ENCODE peak calls at places on chromosome 6, in six cellular contexts. Y, H, Z, S, F and Q are unnamed samples.

GRCh38 chr6:137852811-137853210 is 14.2 kb upstream of the TNFAIP3 start:
- DNase-seq in Y (no peak), H (no peak), Z (no peak), S (no peak), F (no peak), Q (no peak)

GRCh38 chr6:165697171-165697570 is 34.1 kb upstream of the PDE10A start:
- DNase-seq in Y (no peak), H (no peak), Z (no peak), S (no peak), F (no peak), Q (no peak)

GRCh38 chr6:52929321-52930164 is 20.0 kb upstream of the GSTA3 start:
- DNase-seq in Y (no peak), H (no peak), Z (peak; percentile 93), S (no peak), F (peak; percentile 80), Q (peak; percentile 81)

GRCh38 chr6:152816055-152816454 is 65.5 kb downstream of the VIP start:
- DNase-seq in Y (no peak), H (no peak), Z (no peak), S (no peak), F (no peak), Q (no peak)

GRCh38 chr6:108250240-108250866 is 10.5 kb downstream of the SNX3 start:
- DNase-seq in Y (peak; percentile 34), H (no peak), Z (peak; percentile 30), S (no peak), F (no peak), Q (peak; percentile 52)

GRCh38 chr6:38034269-38034914 is 214.9 kb downstream of the ZFAND3 start:
- DNase-seq in Y (no peak), H (no peak), Z (peak; percentile 79), S (no peak), F (no peak), Q (peak; percentile 66)

GRCh38 chr6:4941782-4942672 is 61.8 kb downstream of the RPP40 start:
- DNase-seq in Y (no peak), H (no peak), Z (peak; percentile 96), S (no peak), F (no peak), Q (peak; percentile 95)

GRCh38 chr6:117227245-117227962 is 38.0 kb upstream of the VGLL2 start:
- DNase-seq in Y (no peak), H (no peak), Z (no peak), S (no peak), F (no peak), Q (no peak)

GRCh38 chr6:142819603-142820335 is 125.2 kb downstream of the HIVEP2 start:
- DNase-seq in Y (no peak), H (no peak), Z (peak; percentile 65), S (no peak), F (no peak), Q (peak; percentile 71)

GRCh38 chr6:22030730-22031619 is 265.9 kb downstream of the PRL start:
- DNase-seq in Y (no peak), H (no peak), Z (no peak), S (no peak), F (no peak), Q (no peak)

GRCh38 chr6:169638915-169639314 is 62.9 kb downstream of the WDR27 start:
- DNase-seq in Y (no peak), H (no peak), Z (no peak), S (no peak), F (no peak), Q (no peak)

GRCh38 chr6:118889163-118889562 is 4.8 kb upstream of the ASF1A start:
- DNase-seq in Y (no peak), H (no peak), Z (no peak), S (no peak), F (no peak), Q (no peak)

GRCh38 chr6:140979642-140980091 is 1153.1 kb upstream of the GJE1 start:
- DNase-seq in Y (no peak), H (no peak), Z (peak; percentile 89), S (no peak), F (peak; percentile 13), Q (peak; percentile 87)

GRCh38 chr6:5214570-5215052 is 46.1 kb downstream of the LYRM4 start:
- DNase-seq in Y (peak; percentile 78), H (peak; percentile 43), Z (peak; percentile 78), S (peak; percentile 90), F (peak; percentile 65), Q (peak; percentile 79)

GRCh38 chr6:47016236-47016635 is 25.9 kb downstream of the ADGRF1 start:
- DNase-seq in Y (no peak), H (peak; percentile 15), Z (no peak), S (no peak), F (no peak), Q (peak; percentile 40)

GRCh38 chr6:85644374-85644762 is 1.7 kb upstream of the SYNCRIP start:
- DNase-seq in Y (no peak), H (no peak), Z (peak; percentile 38), S (no peak), F (no peak), Q (no peak)

GRCh38 chr6:85641522-85641915 is 1.2 kb downstream of the SYNCRIP start:
- DNase-seq in Y (no peak), H (no peak), Z (peak; percentile 25), S (no peak), F (peak; percentile 6), Q (peak; percentile 18)

GRCh38 chr6:85643530-85644373 is 1.1 kb upstream of the SYNCRIP start:
- DNase-seq in Y (peak; percentile 92), H (peak; percentile 91), Z (peak; percentile 93), S (peak; percentile 93), F (peak; percentile 94), Q (peak; percentile 97)

GRCh38 chr6:85641916-85642773 is 541 bp downstream of the SYNCRIP start:
- DNase-seq in Y (peak; percentile 45), H (peak; percentile 17), Z (peak; percentile 45), S (no peak), F (peak; percentile 27), Q (peak; percentile 72)

DNA sequence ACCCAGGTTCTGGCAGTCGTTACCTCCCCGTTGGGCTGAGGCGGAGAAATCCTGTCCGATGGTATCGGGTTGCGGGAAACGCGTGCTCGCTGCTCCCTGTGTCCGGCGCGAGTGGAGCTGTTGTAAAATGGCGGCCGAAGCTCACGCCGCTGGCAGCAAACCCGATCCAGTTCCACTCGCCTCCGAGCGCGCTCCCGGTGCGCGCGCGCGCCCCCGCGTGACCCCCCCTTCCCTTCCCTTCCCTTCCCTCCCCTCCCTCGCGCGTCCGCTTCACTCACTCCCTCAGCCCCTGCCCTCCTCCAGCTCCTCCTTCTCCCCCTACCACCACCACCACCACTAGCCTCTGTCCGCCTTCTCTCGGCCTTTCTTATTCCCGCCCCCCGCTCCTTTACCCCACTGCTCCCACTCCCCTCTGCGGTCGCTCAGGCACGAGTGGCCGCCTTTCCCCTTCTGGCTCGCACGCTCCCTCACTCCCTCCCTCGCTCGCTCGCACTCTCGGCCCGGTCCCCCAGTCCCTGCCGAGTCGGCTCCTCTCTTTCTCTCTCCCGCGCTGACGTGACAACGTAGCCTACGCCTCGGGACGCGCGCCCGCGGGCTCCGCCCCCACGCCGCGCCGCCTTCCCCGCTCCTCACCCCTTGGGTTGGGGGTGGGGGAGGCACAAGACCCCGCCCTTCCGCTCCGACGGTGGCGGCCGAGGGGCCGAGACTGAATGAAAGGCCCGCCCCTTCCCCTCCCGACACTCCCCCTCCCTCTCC is at the start of gene SYNCRIP:
- DNase-seq in Y (peak; percentile 97), H (peak; percentile 98), Z (peak; percentile 97), S (peak; percentile 97), F (peak; percentile 98), Q (peak; percentile 99)
- H3K4ac ChIP-seq in Y (peak within 1 kb of the TSS; percentile 72), H (peak within 1 kb of the TSS; percentile 98), Z (peak within 1 kb of the TSS; percentile 100), S (peak within 1 kb of the TSS; percentile 100), F (peak within 1 kb of the TSS; percentile 100), Q (peak within 1 kb of the TSS; percentile 100)

GRCh38 chr6:15892369-15892768 is 229.5 kb upstream of the DTNBP1 start:
- DNase-seq in Y (no peak), H (no peak), Z (no peak), S (no peak), F (no peak), Q (no peak)
- H3K9ac ChIP-seq in Y (no peak overlapping the region), H (no peak overlapping the region), Z (no peak overlapping the region), S (no peak overlapping the region), F (no peak overlapping the region), Q (no peak overlapping the region)

GRCh38 chr6:68059261-68059660 is 575.8 kb upstream of the ADGRB3 start:
- DNase-seq in Y (no peak), H (no peak), Z (no peak), S (no peak), F (no peak), Q (no peak)

GRCh38 chr6:68054776-68055175 is 580.3 kb upstream of the ADGRB3 start:
- DNase-seq in Y (no peak), H (no peak), Z (no peak), S (no peak), F (no peak), Q (peak; percentile 2)

GRCh38 chr6:68059894-68060293 is 575.2 kb upstream of the ADGRB3 start:
- DNase-seq in Y (no peak), H (no peak), Z (no peak), S (no peak), F (no peak), Q (no peak)
- H3K14ac ChIP-seq in Y (no peak overlapping the region), H (no peak overlapping the region), Z (no peak overlapping the region), S (no peak overlapping the region), F (no peak overlapping the region), Q (no peak overlapping the region)

DNA sequence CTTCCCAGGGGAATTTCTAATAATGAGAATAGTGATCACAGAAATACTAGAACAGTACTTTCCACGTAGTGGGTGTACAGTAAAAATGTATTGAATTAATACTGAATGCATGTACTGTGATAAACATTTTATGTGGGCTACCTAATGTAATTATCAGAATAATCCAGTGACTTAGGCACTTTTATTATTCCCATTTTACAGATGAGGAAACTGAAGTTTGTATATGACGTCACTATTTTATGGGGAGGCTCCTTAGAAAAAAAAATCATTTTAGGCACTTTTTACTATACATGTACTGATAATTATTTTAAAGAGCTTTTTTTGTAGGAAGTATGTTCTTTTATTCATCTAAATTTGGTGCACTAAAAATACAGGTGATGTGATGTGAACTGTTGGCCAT is 275.6 kb upstream of the TAB2 start:
- DNase-seq in Y (no peak), H (no peak), Z (no peak), S (no peak), F (no peak), Q (no peak)
- H3K4ac ChIP-seq in Y (no peak overlapping the region), H (no peak overlapping the region), Z (no peak overlapping the region), S (no peak overlapping the region), F (no peak overlapping the region), Q (no peak overlapping the region)

GRCh38 chr6:84623956-84624680 is 140.3 kb downstream of the TBX18 start:
- DNase-seq in Y (no peak), H (no peak), Z (peak; percentile 84), S (no peak), F (no peak), Q (peak; percentile 70)

GRCh38 chr6:84625510-84625909 is 138.9 kb downstream of the TBX18 start:
- DNase-seq in Y (no peak), H (no peak), Z (no peak), S (no peak), F (no peak), Q (no peak)
- H3K9ac ChIP-seq in Y (no peak overlapping the region), H (no peak overlapping the region), Z (no peak overlapping the region), S (no peak overlapping the region), F (no peak overlapping the region), Q (peak overlapping the region; percentile 61)

GRCh38 chr6:12028194-12028593 is 16.1 kb downstream of the HIVEP1 start:
- DNase-seq in Y (no peak), H (no peak), Z (no peak), S (no peak), F (no peak), Q (no peak)

GRCh38 chr6:12022903-12023522 is 10.9 kb downstream of the HIVEP1 start:
- DNase-seq in Y (no peak), H (no peak), Z (no peak), S (no peak), F (no peak), Q (peak; percentile 28)

GRCh38 chr6:12026833-12027232 is 14.7 kb downstream of the HIVEP1 start:
- DNase-seq in Y (no peak), H (no peak), Z (no peak), S (no peak), F (no peak), Q (no peak)

GRCh38 chr6:12026120-12026519 is 14.0 kb downstream of the HIVEP1 start:
- DNase-seq in Y (no peak), H (no peak), Z (no peak), S (no peak), F (no peak), Q (no peak)

GRCh38 chr6:12024715-12025434 is 12.8 kb downstream of the HIVEP1 start:
- DNase-seq in Y (no peak), H (no peak), Z (peak; percentile 95), S (no peak), F (peak; percentile 20), Q (peak; percentile 86)
- H3K14ac ChIP-seq in Y (no peak overlapping the region), H (no peak overlapping the region), Z (peak overlapping the region; percentile 23), S (no peak overlapping the region), F (no peak overlapping the region), Q (no peak overlapping the region)